ENCODE peak calls at places on chromosomes 11 and 22, in four cellular contexts. One of them, this sample, is unnamed.

GRCh38 chr11:132848336-132848735 is 684.0 kb downstream of the OPCML start:
- DNase-seq in A549: no peak
- DNase-seq in breast epithelium: no peak
- DNase-seq in left lobe of liver: no peak
- DNase-seq in this sample: no peak

GRCh38 chr22:40399661-40400060 is 29.3 kb downstream of the SGSM3 start:
- DNase-seq in A549: no peak
- DNase-seq in breast epithelium: no peak
- DNase-seq in left lobe of liver: no peak
- DNase-seq in this sample: no peak

GRCh38 chr22:44032126-44032730 is 8.1 kb downstream of the PARVB start:
- DNase-seq in A549: no peak
- DNase-seq in breast epithelium: no peak
- DNase-seq in left lobe of liver: no peak
- DNase-seq in this sample: no peak

GRCh38 chr11:69699213-69699612 is 4.6 kb downstream of the FGF19 start:
- DNase-seq in A549: no peak
- DNase-seq in breast epithelium: no peak
- DNase-seq in left lobe of liver: no peak
- DNase-seq in this sample: no peak

GRCh38 chr11:23134627-23135026 is 274.4 kb upstream of the CCDC179 start:
- DNase-seq in A549: no peak
- DNase-seq in breast epithelium: no peak
- DNase-seq in left lobe of liver: no peak
- DNase-seq in this sample: no peak

GRCh38 chr22:49543876-49544275 is 283.8 kb downstream of the BRD1 start:
- DNase-seq in A549: no peak
- DNase-seq in breast epithelium: no peak
- DNase-seq in left lobe of liver: no peak
- DNase-seq in this sample: no peak

GRCh38 chr11:83023410-83023809 is 48.3 kb downstream of the RAB30 start:
- DNase-seq in A549: no peak
- DNase-seq in breast epithelium: no peak
- DNase-seq in left lobe of liver: no peak
- DNase-seq in this sample: no peak

GRCh38 chr22:39597236-39597869 is 26.8 kb downstream of the CACNA1I start:
- DNase-seq in A549: no peak
- DNase-seq in breast epithelium: no peak
- DNase-seq in left lobe of liver: no peak
- DNase-seq in this sample: no peak

This sample was measured in KG1.